ENCODE peak calls at places on chromosomes 2 and 18, in nine cellular contexts. T is breast epithelium, G is GM12878, W is HepG2, K is spleen, C is transverse colon, B is upper lobe of left lung, Z is stomach, J is H1. R is an unnamed sample.
A peak's percentile ranks its signal among the peaks of the same experiment; 100 is the strongest.

GRCh38 chr2:148569221-148569620 is 75.3 kb upstream of the EPC2 start:
- DNase-seq in T (no peak), G (no peak), W (no peak), K (no peak), C (no peak), B (no peak), Z (no peak), J (no peak), R (no peak)

GRCh38 chr2:109213646-109214417 is 84.8 kb downstream of the SH3RF3 start:
- DNase-seq in T (no peak), G (peak; percentile 82), W (no peak), K (no peak), C (no peak), B (peak; percentile 68), Z (no peak), J (no peak), R (no peak)

GRCh38 chr2:150526827-150527226 is 39.4 kb upstream of the RND3 start:
- DNase-seq in T (no peak), G (no peak), W (peak; percentile 24), K (no peak), C (no peak), B (no peak), Z (no peak), J (no peak), R (no peak)

GRCh38 chr2:85861180-85861579 is 27.6 kb downstream of the ST3GAL5 start:
- DNase-seq in T (no peak), G (peak; percentile 55), W (no peak), K (no peak), C (no peak), B (no peak), Z (no peak), J (no peak), R (no peak)

GRCh38 chr2:192126426-192126825 is 68.3 kb downstream of the TMEFF2 start:
- DNase-seq in T (no peak), G (no peak), W (no peak), K (no peak), C (no peak), B (no peak), Z (no peak), J (no peak), R (no peak)

GRCh38 chr18:55387139-55387984 is 200.6 kb downstream of the TCF4 start:
- DNase-seq in T (no peak), G (no peak), W (peak; percentile 0), K (no peak), C (no peak), B (no peak), Z (no peak), J (no peak), R (no peak)

GRCh38 chr2:158305501-158305900 is 151.1 kb downstream of the CCDC148 start:
- DNase-seq in T (no peak), G (no peak), W (no peak), K (no peak), C (no peak), B (no peak), Z (no peak), J (no peak), R (no peak)

GRCh38 chr2:120576509-120577474 is 158.9 kb upstream of the GLI2 start:
- DNase-seq in T (peak; percentile 57), G (no peak), W (no peak), K (no peak), C (peak; percentile 37), B (no peak), Z (peak; percentile 39), J (no peak), R (no peak)

GRCh38 chr2:219521066-219521880 is 7.0 kb downstream of the ASIC4 start:
- DNase-seq in T (no peak), G (no peak), W (peak; percentile 33), K (peak; percentile 73), C (peak; percentile 21), B (no peak), Z (no peak), J (no peak), R (no peak)

GRCh38 chr2:148917431-148917830 is 42.4 kb downstream of the KIF5C start:
- DNase-seq in T (no peak), G (no peak), W (no peak), K (no peak), C (no peak), B (no peak), Z (no peak), J (no peak), R (no peak)

GRCh38 chr18:50099725-50100414 is 95.1 kb downstream of the MYO5B start:
- DNase-seq in T (no peak), G (peak; percentile 36), W (no peak), K (no peak), C (no peak), B (no peak), Z (no peak), J (no peak), R (no peak)

GRCh38 chr2:140589273-140589672 is 1541.5 kb downstream of the LRP1B start:
- DNase-seq in T (no peak), G (no peak), W (no peak), K (no peak), C (no peak), B (no peak), Z (no peak), J (no peak), R (no peak)

GRCh38 chr2:178478442-178479274 is at the start of gene FKBP7:
- DNase-seq in T (peak; percentile 80), G (peak; percentile 33), W (peak; percentile 82), K (peak; percentile 98), C (peak; percentile 91), B (peak; percentile 91), Z (peak; percentile 88), J (no peak), R (peak; percentile 91)

GRCh38 chr2:20925265-20925889 is 102.5 kb upstream of the LDAH start:
- DNase-seq in T (no peak), G (no peak), W (no peak), K (no peak), C (no peak), B (no peak), Z (no peak), J (no peak), R (no peak)

GRCh38 chr2:101162561-101163330 is 11.6 kb upstream of the TBC1D8 start:
- DNase-seq in T (no peak), G (no peak), W (no peak), K (no peak), C (peak; percentile 50), B (no peak), Z (no peak), J (no peak), R (no peak)

GRCh38 chr2:29011650-29012060 is 30.6 kb downstream of the TOGARAM2 start:
- DNase-seq in T (peak; percentile 45), G (no peak), W (no peak), K (peak; percentile 92), C (peak; percentile 68), B (peak; percentile 84), Z (peak; percentile 76), J (no peak), R (no peak)

GRCh38 chr2:64769392-64770044 is 115.8 kb upstream of the SERTAD2 start:
- DNase-seq in T (no peak), G (no peak), W (no peak), K (peak; percentile 59), C (peak; percentile 48), B (no peak), Z (no peak), J (no peak), R (no peak)

GRCh38 chr2:182980115-182980514 is 58.1 kb downstream of the NCKAP1 start:
- DNase-seq in T (no peak), G (no peak), W (peak; percentile 36), K (no peak), C (no peak), B (no peak), Z (no peak), J (no peak), R (no peak)

GRCh38 chr2:200383380-200384110 is 77.1 kb downstream of the SPATS2L start:
- DNase-seq in T (no peak), G (peak; percentile 60), W (no peak), K (no peak), C (no peak), B (no peak), Z (no peak), J (no peak), R (no peak)

DNA sequence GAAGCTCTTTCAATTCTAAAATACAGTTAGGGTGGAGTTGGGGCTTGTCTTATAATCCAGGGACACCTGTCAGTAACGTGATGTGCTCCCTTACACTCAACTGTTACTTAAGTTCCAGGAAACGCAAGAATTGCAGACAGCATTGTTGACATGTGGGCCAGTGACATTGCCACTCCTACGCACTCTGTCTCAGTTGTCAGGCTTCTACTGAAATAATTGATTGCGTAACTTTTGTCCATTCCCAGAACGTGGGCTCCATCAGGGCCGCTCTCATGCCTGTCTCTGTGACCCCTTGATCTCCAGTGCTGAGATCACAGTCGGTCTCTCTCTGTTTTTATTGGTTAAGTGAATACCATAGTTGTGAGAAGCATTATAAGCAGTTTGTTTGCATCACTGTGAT is 487.8 kb downstream of the GALR1 start:
- DNase-seq in T (no peak), G (no peak), W (no peak), K (no peak), C (no peak), B (no peak), Z (no peak), J (no peak), R (no peak)
- H3K9me3 ChIP-seq in T (no peaks in the 10 kb centered on the region), G (no peaks in the 10 kb centered on the region), W (no peaks in the 10 kb centered on the region), K (no peaks in the 10 kb centered on the region), C (no peaks in the 10 kb centered on the region), B (no peaks in the 10 kb centered on the region), Z (no peaks in the 10 kb centered on the region), J (no peaks in the 10 kb centered on the region), R (no peaks in the 10 kb centered on the region)

GRCh38 chr18:77597726-77598125 is 348.1 kb downstream of the GALR1 start:
- DNase-seq in T (no peak), G (no peak), W (no peak), K (no peak), C (no peak), B (no peak), Z (no peak), J (no peak), R (no peak)
- TF ChIP-seq POLR2AphosphoS5 in T (no peak), G (no peak), W (no peak), K (no peak), C (no peak), B (no peak), Z (no peak), J (no peak), R (peak; percentile 13)

GRCh38 chr2:127984551-127984950 is 43.3 kb downstream of the SAP130 start:
- DNase-seq in T (no peak), G (no peak), W (peak; percentile 67), K (no peak), C (no peak), B (no peak), Z (no peak), J (no peak), R (no peak)
- H3K36me3 ChIP-seq in T (peaks cover 12% of the 10 kb centered on the region), G (peaks cover 19% of the 10 kb centered on the region), W (peaks cover 78% of the 10 kb centered on the region), K (peaks cover 97% of the 10 kb centered on the region), C (no peaks in the 10 kb centered on the region), B (peaks cover 85% of the 10 kb centered on the region), Z (peaks cover 42% of the 10 kb centered on the region), J (peaks cover 56% of the 10 kb centered on the region), R (peaks cover 76% of the 10 kb centered on the region)

GRCh38 chr18:68962623-68963022 is 164.7 kb downstream of the CCDC102B start:
- DNase-seq in T (no peak), G (no peak), W (no peak), K (no peak), C (no peak), B (no peak), Z (no peak), J (no peak), R (no peak)

GRCh38 chr18:68965817-68966216 is 167.9 kb downstream of the CCDC102B start:
- DNase-seq in T (no peak), G (no peak), W (no peak), K (no peak), C (no peak), B (no peak), Z (no peak), J (no peak), R (no peak)

GRCh38 chr18:68956650-68957049 is 158.8 kb downstream of the CCDC102B start:
- DNase-seq in T (no peak), G (no peak), W (no peak), K (no peak), C (no peak), B (no peak), Z (no peak), J (no peak), R (no peak)

GRCh38 chr18:68960355-68960754 is 162.5 kb downstream of the CCDC102B start:
- DNase-seq in T (no peak), G (no peak), W (no peak), K (no peak), C (no peak), B (no peak), Z (no peak), J (no peak), R (no peak)
- H3K9me3 ChIP-seq in T (no peaks in the 10 kb centered on the region), G (no peaks in the 10 kb centered on the region), W (no peaks in the 10 kb centered on the region), K (no peaks in the 10 kb centered on the region), C (no peaks in the 10 kb centered on the region), B (no peaks in the 10 kb centered on the region), Z (no peaks in the 10 kb centered on the region), J (no peaks in the 10 kb centered on the region), R (no peaks in the 10 kb centered on the region)